ENCODE peak calls at places on chromosomes 5 and 9, in seven cellular contexts. F is stimulated activated CD4-positive, alpha-beta T cell treated with anti-CD3 and anti-CD28 coated beads, Interleukin-1b, Interleukin-23, amount 100 ng/mL, for 24 hours; T is Caco-2; N is kidney glomerular epithelial cell; C is natural killer cell; G is heart left ventricle; X is NCI-H1105. W is an unnamed sample.

GRCh38 chr9:97969014-97969413 is 14.1 kb upstream of the ANP32B start:
- DNase-seq in F (no peak), T (no peak), N (no peak), C (no peak), G (no peak), X (no peak), W (no peak)

GRCh38 chr5:112146323-112146848 is 272.7 kb downstream of the EPB41L4A start:
- DNase-seq in F (no peak), T (no peak), N (peak; percentile 11), C (no peak), G (peak; percentile 46), X (no peak), W (no peak)

GRCh38 chr9:88387035-88387732 is 1.1 kb upstream of the SPIN1 start:
- DNase-seq in F (no peak), T (peak; percentile 55), N (no peak), C (no peak), G (peak; percentile 39), X (peak; percentile 4), W (no peak)

GRCh38 chr5:38660194-38660668 is 103.8 kb upstream of the LIFR start:
- DNase-seq in F (no peak), T (peak; percentile 93), N (peak; percentile 61), C (no peak), G (peak; percentile 47), X (peak; percentile 97), W (no peak)

GRCh38 chr5:6712136-6712581 is 1.1 kb upstream of the TENT4A start:
- DNase-seq in F (no peak), T (peak; percentile 56), N (no peak), C (peak; percentile 48), G (peak; percentile 53), X (no peak), W (no peak)

GRCh38 chr5:131514316-131515275 is 120.4 kb downstream of the RAPGEF6 start:
- DNase-seq in F (no peak), T (no peak), N (no peak), C (no peak), G (no peak), X (no peak), W (no peak)

GRCh38 chr5:134005415-134006118 is 792 bp upstream of the VDAC1 start:
- DNase-seq in F (no peak), T (no peak), N (no peak), C (no peak), G (peak; percentile 57), X (no peak), W (peak; percentile 55)

GRCh38 chr5:81268797-81269196 is 32.6 kb upstream of the ZCCHC9 start:
- DNase-seq in F (no peak), T (no peak), N (peak; percentile 75), C (no peak), G (no peak), X (no peak), W (no peak)

GRCh38 chr5:109652096-109652495 is 37.6 kb upstream of the MAN2A1 start:
- DNase-seq in F (no peak), T (no peak), N (no peak), C (no peak), G (no peak), X (no peak), W (no peak)

W was measured in occipital lobe.